ENCODE peak calls at places on chromosomes 13 and 19, in seven cellular contexts. One of them, this sample, is unnamed.

GRCh38 chr13:52848455-52849190 is at the start of gene PCDH8:
- DNase-seq in hypothalamus: no peak
- DNase-seq in GDM1: no peak
- DNase-seq in HT-29: no peak
- DNase-seq in frontal cortex: peak; percentile 54
- DNase-seq in astrocyte of the spinal cord: no peak
- DNase-seq in LHCN-M2: no peak
- DNase-seq in this sample: no peak

GRCh38 chr19:6393074-6393981 is at the start of gene GTF2F1:
- DNase-seq in hypothalamus: peak; percentile 98
- DNase-seq in GDM1: peak; percentile 87
- DNase-seq in HT-29: peak; percentile 84
- DNase-seq in frontal cortex: peak; percentile 95
- DNase-seq in astrocyte of the spinal cord: peak; percentile 97
- DNase-seq in LHCN-M2: peak; percentile 94
- DNase-seq in this sample: peak; percentile 83

GRCh38 chr13:83352391-83352790 is 529.9 kb downstream of the SLITRK1 start:
- DNase-seq in hypothalamus: no peak
- DNase-seq in GDM1: no peak
- DNase-seq in HT-29: no peak
- DNase-seq in frontal cortex: no peak
- DNase-seq in astrocyte of the spinal cord: no peak
- DNase-seq in LHCN-M2: no peak
- DNase-seq in this sample: no peak

GRCh38 chr13:42363941-42364612 is 92.1 kb downstream of the AKAP11 start:
- DNase-seq in hypothalamus: no peak
- DNase-seq in GDM1: peak; percentile 36
- DNase-seq in HT-29: peak; percentile 44
- DNase-seq in frontal cortex: no peak
- DNase-seq in astrocyte of the spinal cord: peak; percentile 58
- DNase-seq in LHCN-M2: peak; percentile 90
- DNase-seq in this sample: no peak

GRCh38 chr19:58361900-58362271 is 665 bp downstream of the ZNF497 start:
- DNase-seq in hypothalamus: no peak
- DNase-seq in GDM1: peak; percentile 36
- DNase-seq in HT-29: no peak
- DNase-seq in frontal cortex: peak; percentile 71
- DNase-seq in astrocyte of the spinal cord: no peak
- DNase-seq in LHCN-M2: peak; percentile 54
- DNase-seq in this sample: no peak

GRCh38 chr13:113090415-113090770 is 15.2 kb upstream of the F7 start:
- DNase-seq in hypothalamus: no peak
- DNase-seq in GDM1: no peak
- DNase-seq in HT-29: no peak
- DNase-seq in frontal cortex: no peak
- DNase-seq in astrocyte of the spinal cord: no peak
- DNase-seq in LHCN-M2: no peak
- DNase-seq in this sample: no peak

GRCh38 chr19:13846533-13847032 is 30.4 kb upstream of the NANOS3 start:
- DNase-seq in hypothalamus: no peak
- DNase-seq in GDM1: peak; percentile 91
- DNase-seq in HT-29: peak; percentile 95
- DNase-seq in frontal cortex: no peak
- DNase-seq in astrocyte of the spinal cord: peak; percentile 96
- DNase-seq in LHCN-M2: peak; percentile 85
- DNase-seq in this sample: peak; percentile 100

GRCh38 chr13:41751277-41751676 is 209.6 kb downstream of the VWA8 start:
- DNase-seq in hypothalamus: no peak
- DNase-seq in GDM1: no peak
- DNase-seq in HT-29: no peak
- DNase-seq in frontal cortex: no peak
- DNase-seq in astrocyte of the spinal cord: peak; percentile 51
- DNase-seq in LHCN-M2: no peak
- DNase-seq in this sample: no peak

GRCh38 chr19:47723573-47723923 is 10.3 kb downstream of the EHD2 start:
- DNase-seq in hypothalamus: no peak
- DNase-seq in GDM1: peak; percentile 46
- DNase-seq in HT-29: peak; percentile 48
- DNase-seq in frontal cortex: no peak
- DNase-seq in astrocyte of the spinal cord: peak; percentile 88
- DNase-seq in LHCN-M2: peak; percentile 90
- DNase-seq in this sample: no peak

GRCh38 chr13:46687810-46688209 is 109.2 kb downstream of the ESD start:
- DNase-seq in hypothalamus: no peak
- DNase-seq in GDM1: no peak
- DNase-seq in HT-29: peak; percentile 44
- DNase-seq in frontal cortex: no peak
- DNase-seq in astrocyte of the spinal cord: peak; percentile 36
- DNase-seq in LHCN-M2: peak; percentile 73
- DNase-seq in this sample: no peak

GRCh38 chr19:11179716-11180297 is 17.5 kb downstream of the KANK2 start:
- DNase-seq in hypothalamus: no peak
- DNase-seq in GDM1: no peak
- DNase-seq in HT-29: no peak
- DNase-seq in frontal cortex: no peak
- DNase-seq in astrocyte of the spinal cord: no peak
- DNase-seq in LHCN-M2: no peak
- DNase-seq in this sample: no peak

GRCh38 chr19:33429891-33430673 is 56.6 kb downstream of the CEBPG start:
- DNase-seq in hypothalamus: no peak
- DNase-seq in GDM1: no peak
- DNase-seq in HT-29: peak; percentile 23
- DNase-seq in frontal cortex: no peak
- DNase-seq in astrocyte of the spinal cord: no peak
- DNase-seq in LHCN-M2: no peak
- DNase-seq in this sample: no peak

GRCh38 chr19:1294688-1295087 is 9.0 kb downstream of the EFNA2 start:
- DNase-seq in hypothalamus: no peak
- DNase-seq in GDM1: no peak
- DNase-seq in HT-29: no peak
- DNase-seq in frontal cortex: no peak
- DNase-seq in astrocyte of the spinal cord: no peak
- DNase-seq in LHCN-M2: no peak
- DNase-seq in this sample: no peak

GRCh38 chr13:86907116-86907515 is 764.1 kb upstream of the SLITRK5 start:
- DNase-seq in hypothalamus: no peak
- DNase-seq in GDM1: no peak
- DNase-seq in HT-29: no peak
- DNase-seq in frontal cortex: no peak
- DNase-seq in astrocyte of the spinal cord: peak; percentile 62
- DNase-seq in LHCN-M2: peak; percentile 57
- DNase-seq in this sample: no peak

GRCh38 chr19:40191836-40192646 is 815 bp downstream of the MAP3K10 start:
- DNase-seq in hypothalamus: peak; percentile 22
- DNase-seq in GDM1: no peak
- DNase-seq in HT-29: no peak
- DNase-seq in frontal cortex: no peak
- DNase-seq in astrocyte of the spinal cord: peak; percentile 12
- DNase-seq in LHCN-M2: peak; percentile 21
- DNase-seq in this sample: no peak

This sample was measured in central memory CD8-positive, alpha-beta T cell.